ENCODE peak calls at places on chromosome 14, in six cellular contexts. Y, P, V, L, U and H are unnamed samples. For H3K36me3, the result is how much of the 10 kb centered on the place peaks cover.

GRCh38 chr14:54362089-54362504 is 34.7 kb upstream of the CDKN3 start:
- DNase-seq in Y (peak), P (no peak), V (no peak), L (no peak), U (peak), H (no peak)

GRCh38 chr14:101599234-101599885 is 38.1 kb downstream of the DIO3 start:
- DNase-seq in Y (no peak), P (no peak), V (no peak), L (peak), U (no peak), H (no peak)

GRCh38 chr14:87901196-87901595 is 91.8 kb downstream of the GALC start:
- DNase-seq in Y (no peak), P (no peak), V (no peak), L (no peak), U (no peak), H (no peak)

GRCh38 chr14:30227871-30228270 is 300.2 kb upstream of the PRKD1 start:
- DNase-seq in Y (no peak), P (no peak), V (no peak), L (no peak), U (no peak), H (no peak)

GRCh38 chr14:26694521-26694920 is 96.7 kb upstream of the NOVA1 start:
- DNase-seq in Y (no peak), P (no peak), V (no peak), L (no peak), U (no peak), H (no peak)

GRCh38 chr14:96958057-96958456 is 160.9 kb downstream of the VRK1 start:
- DNase-seq in Y (no peak), P (no peak), V (peak), L (peak), U (no peak), H (no peak)

GRCh38 chr14:89509891-89510290 is 92.9 kb upstream of the FOXN3 start:
- DNase-seq in Y (no peak), P (no peak), V (no peak), L (no peak), U (no peak), H (no peak)

GRCh38 chr14:31781578-31781977 is 220.4 kb downstream of the NUBPL start:
- DNase-seq in Y (no peak), P (no peak), V (no peak), L (no peak), U (peak), H (no peak)

GRCh38 chr14:64830961-64831360 is 48.7 kb downstream of the SPTB start:
- DNase-seq in Y (no peak), P (no peak), V (no peak), L (no peak), U (no peak), H (no peak)

GRCh38 chr14:32004300-32004699 is 72.8 kb upstream of the ARHGAP5 start:
- DNase-seq in Y (no peak), P (no peak), V (no peak), L (no peak), U (no peak), H (no peak)

GRCh38 chr14:96176811-96177211 is 27.8 kb upstream of the BDKRB2 start:
- DNase-seq in Y (no peak), P (no peak), V (no peak), L (peak), U (no peak), H (no peak)

GRCh38 chr14:37637341-37637740 is 41.9 kb downstream of the TTC6 start:
- DNase-seq in Y (no peak), P (no peak), V (no peak), L (no peak), U (peak), H (no peak)

GRCh38 chr14:94474581-94475031 is 1.4 kb downstream of the SERPINA9 start:
- DNase-seq in Y (peak), P (no peak), V (peak), L (no peak), U (peak), H (no peak)

GRCh38 chr14:102164241-102164641 is 24.5 kb downstream of the WDR20 start:
- DNase-seq in Y (no peak), P (no peak), V (no peak), L (no peak), U (no peak), H (no peak)

GRCh38 chr14:59918824-59919581 is 941 bp upstream of the LRRC9 start:
- DNase-seq in Y (peak), P (no peak), V (no peak), L (no peak), U (peak), H (peak)

GRCh38 chr14:59126714-59127436 is 61.6 kb upstream of the DAAM1 start:
- DNase-seq in Y (peak), P (peak), V (peak), L (no peak), U (peak), H (no peak)

GRCh38 chr14:32329146-32329545 is at the start of gene AKAP6:
- DNase-seq in Y (peak), P (no peak), V (no peak), L (no peak), U (peak), H (no peak)

GRCh38 chr14:95200404-95200803 is 43.1 kb upstream of the DICER1 start:
- DNase-seq in Y (no peak), P (no peak), V (no peak), L (no peak), U (no peak), H (peak)

GRCh38 chr14:65238456-65238855 is 136.1 kb upstream of the MAX start:
- DNase-seq in Y (no peak), P (no peak), V (no peak), L (no peak), U (no peak), H (no peak)

GRCh38 chr14:106067935-106068334 is 541.6 kb downstream of the TMEM121 start:
- DNase-seq in Y (no peak), P (no peak), V (no peak), L (no peak), U (no peak), H (no peak)

GRCh38 chr14:95784137-95784536 is 70.2 kb upstream of the TCL1A start:
- DNase-seq in Y (peak), P (no peak), V (no peak), L (no peak), U (peak), H (no peak)

GRCh38 chr14:20714593-20715250 is 26.2 kb downstream of the ANG start:
- DNase-seq in Y (no peak), P (peak), V (peak), L (peak), U (no peak), H (no peak)

GRCh38 chr14:100708349-100709217 is 18.1 kb upstream of the DLK1 start:
- DNase-seq in Y (peak), P (peak), V (no peak), L (no peak), U (peak), H (peak)

GRCh38 chr14:79783061-79783460 is 428.2 kb downstream of the DIO2 start:
- DNase-seq in Y (no peak), P (no peak), V (no peak), L (no peak), U (no peak), H (no peak)

GRCh38 chr14:101494826-101495225 is 66.5 kb upstream of the DIO3 start:
- DNase-seq in Y (no peak), P (no peak), V (peak), L (peak), U (no peak), H (peak)

GRCh38 chr14:54627718-54628345 is 60.9 kb downstream of the SAMD4A start:
- DNase-seq in Y (peak), P (no peak), V (no peak), L (no peak), U (peak), H (no peak)

GRCh38 chr14:62645649-62646048 is 399.6 kb downstream of the KCNH5 start:
- DNase-seq in Y (no peak), P (no peak), V (no peak), L (no peak), U (no peak), H (no peak)

GRCh38 chr14:74945261-74945851 is 10.0 kb downstream of the PGF start:
- DNase-seq in Y (peak), P (peak), V (peak), L (no peak), U (peak), H (peak)

GRCh38 chr14:104442611-104443390 is 136.8 kb upstream of the C14orf180 start:
- DNase-seq in Y (no peak), P (no peak), V (no peak), L (peak), U (no peak), H (no peak)

GRCh38 chr14:36738269-36738668 is 76.6 kb downstream of the PAX9 start:
- DNase-seq in Y (no peak), P (no peak), V (no peak), L (no peak), U (no peak), H (no peak)

GRCh38 chr14:85607571-85608219 is 77.8 kb downstream of the FLRT2 start:
- DNase-seq in Y (no peak), P (no peak), V (no peak), L (no peak), U (no peak), H (no peak)

GRCh38 chr14:38721822-38722431 is 381.1 kb downstream of the SEC23A start:
- DNase-seq in Y (peak), P (peak), V (peak), L (no peak), U (peak), H (peak)

GRCh38 chr14:38316922-38317321 is 61.0 kb upstream of the CLEC14A start:
- DNase-seq in Y (no peak), P (no peak), V (no peak), L (no peak), U (no peak), H (no peak)

GRCh38 chr14:103522028-103522581 is 525 bp downstream of the CKB start:
- DNase-seq in Y (peak), P (no peak), V (no peak), L (no peak), U (peak), H (no peak)

GRCh38 chr14:37593496-37594237 is 1.4 kb downstream of the FOXA1 start:
- DNase-seq in Y (no peak), P (no peak), V (no peak), L (no peak), U (no peak), H (no peak)

GRCh38 chr14:75967866-75968265 is 13.9 kb downstream of the TGFB3 start:
- DNase-seq in Y (no peak), P (no peak), V (no peak), L (peak), U (no peak), H (no peak)
- H3K36me3 ChIP-seq in Y (under half), P (under half), V (under half), L (half or more), U (under half), H (under half)

GRCh38 chr14:34582117-34582680 is 42.7 kb upstream of the EAPP start:
- DNase-seq in Y (no peak), P (no peak), V (peak), L (no peak), U (no peak), H (no peak)

GRCh38 chr14:34580381-34580780 is 40.9 kb upstream of the EAPP start:
- DNase-seq in Y (no peak), P (no peak), V (peak), L (no peak), U (no peak), H (no peak)

DNA sequence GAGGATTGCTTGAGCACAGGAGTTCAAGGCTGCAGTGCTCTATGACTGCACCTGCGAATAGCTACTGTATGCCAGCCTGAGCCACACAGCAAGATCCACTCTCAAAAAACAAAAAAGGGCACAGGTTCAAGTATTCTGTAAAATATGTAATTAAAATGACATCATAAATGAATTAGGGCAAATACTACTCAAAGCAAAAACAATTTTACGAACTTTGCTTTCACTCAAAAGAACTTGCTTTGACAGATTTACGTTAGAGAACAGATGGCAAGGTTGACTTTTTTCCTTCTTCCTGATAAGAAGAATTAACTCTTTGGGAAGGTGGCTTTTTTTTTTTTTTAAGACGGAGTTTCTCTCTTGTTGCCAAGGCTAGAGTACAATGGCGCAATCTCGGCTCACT is 44.0 kb upstream of the EAPP start:
- DNase-seq in Y (no peak), P (no peak), V (peak), L (no peak), U (no peak), H (no peak)
- TF ChIP-seq CTCF in Y (no peak), P (no peak), V (no peak), L (no peak), U (no peak), H (no peak)

GRCh38 chr14:71701990-71702389 is 230.2 kb upstream of the RGS6 start:
- DNase-seq in Y (no peak), P (no peak), V (no peak), L (no peak), U (no peak), H (no peak)
- H3K36me3 ChIP-seq in Y (under half), P (under half), V (under half), L (under half), U (under half), H (under half)

GRCh38 chr14:52473557-52473956 is 78.7 kb downstream of the TXNDC16 start:
- DNase-seq in Y (peak), P (no peak), V (no peak), L (no peak), U (peak), H (no peak)
- TF ChIP-seq CTCF in Y (peak), P (peak), V (peak), L (peak), U (peak), H (no peak)

GRCh38 chr14:99255621-99256482 is 16.1 kb downstream of the BCL11B start:
- DNase-seq in Y (no peak), P (no peak), V (peak), L (no peak), U (peak), H (no peak)

GRCh38 chr14:99258341-99258781 is 13.6 kb downstream of the BCL11B start:
- DNase-seq in Y (no peak), P (no peak), V (no peak), L (no peak), U (peak), H (no peak)

GRCh38 chr14:99257673-99258221 is 14.2 kb downstream of the BCL11B start:
- DNase-seq in Y (no peak), P (no peak), V (no peak), L (no peak), U (no peak), H (no peak)

GRCh38 chr14:99257122-99257672 is 14.8 kb downstream of the BCL11B start:
- DNase-seq in Y (no peak), P (no peak), V (no peak), L (no peak), U (no peak), H (no peak)

GRCh38 chr14:99256483-99256874 is 15.5 kb downstream of the BCL11B start:
- DNase-seq in Y (no peak), P (no peak), V (no peak), L (no peak), U (no peak), H (no peak)
- H3K36me3 ChIP-seq in Y (under half), P (under half), V (under half), L (under half), U (under half), H (under half)